ENCODE peak calls at places on chromosomes 1 and 21, in seven cellular contexts. Y is esophagus squamous epithelium; P is neural progenitor cell; V is H4; D is stimulated activated CD8-positive, alpha-beta memory T cell treated with anti-CD3 and anti-CD28 coated beads, Interleukin-7, amount 100 ng/mL, for 1 hour; R is dorsolateral prefrontal cortex; J is right atrium auricular region. Z is an unnamed sample.

GRCh38 chr1:169711469-169712308 is at the start of gene SELL:
- DNase-seq in P (peak; percentile 71), Y (no peak), R (no peak), D (peak; percentile 60), J (peak; percentile 72), V (peak; percentile 76), Z (peak; percentile 0)

GRCh38 chr21:23017989-23018388 is 2019.8 kb downstream of the NCAM2 start:
- DNase-seq in Y (no peak), V (no peak), J (no peak), R (no peak), P (no peak), D (no peak), Z (no peak)

GRCh38 chr1:87202922-87203655 is 125.6 kb upstream of the LMO4 start:
- DNase-seq in J (no peak), D (no peak), Y (no peak), R (no peak), V (no peak), P (no peak), Z (no peak)

GRCh38 chr1:108569097-108569728 is 9.3 kb downstream of the EEIG2 start:
- DNase-seq in P (no peak), J (no peak), R (no peak), D (no peak), Y (no peak), V (no peak), Z (no peak)

GRCh38 chr1:143574891-143575520 is 396.8 kb downstream of the FAM72C start:
- DNase-seq in V (no peak), P (no peak), Y (no peak), J (no peak), D (no peak), R (no peak), Z (no peak)

GRCh38 chr1:67838180-67838912 is 5.1 kb upstream of the GNG12 start:
- DNase-seq in D (no peak), Y (no peak), R (no peak), J (no peak), P (no peak), V (peak; percentile 29), Z (no peak)

GRCh38 chr1:54980528-54981241 is at the start of gene TMEM61:
- DNase-seq in D (no peak), P (peak; percentile 66), R (no peak), Y (no peak), J (no peak), V (no peak), Z (no peak)

GRCh38 chr21:38470762-38471161 is 27.5 kb downstream of the ERG start:
- DNase-seq in J (no peak), V (peak; percentile 54), R (no peak), D (no peak), P (no peak), Y (no peak), Z (no peak)

GRCh38 chr21:16572032-16572431 is 842.2 kb downstream of the USP25 start:
- DNase-seq in J (no peak), Y (no peak), D (no peak), R (no peak), V (no peak), P (no peak), Z (no peak)

GRCh38 chr1:14320986-14321385 is 277.5 kb upstream of the KAZN start:
- DNase-seq in D (no peak), P (no peak), Y (no peak), V (no peak), J (no peak), R (no peak), Z (no peak)

GRCh38 chr1:37031419-37031818 is 2.9 kb downstream of the GRIK3 start:
- DNase-seq in R (no peak), V (no peak), D (no peak), Y (no peak), J (no peak), P (no peak), Z (no peak)

GRCh38 chr21:36718951-36719501 is 20.1 kb downstream of the SIM2 start:
- DNase-seq in R (peak; percentile 67), J (no peak), P (no peak), V (peak; percentile 80), Y (no peak), D (no peak), Z (no peak)

GRCh38 chr1:234727018-234727757 is 117.2 kb upstream of the IRF2BP2 start:
- DNase-seq in J (no peak), R (no peak), V (no peak), D (no peak), P (peak; percentile 37), Y (no peak), Z (no peak)

GRCh38 chr1:9406111-9406510 is 113.4 kb downstream of the SPSB1 start:
- DNase-seq in R (no peak), P (no peak), V (no peak), D (no peak), Y (no peak), J (no peak), Z (no peak)

GRCh38 chr1:3069491-3070303 is 694 bp downstream of the PRDM16 start:
- DNase-seq in P (peak; percentile 88), R (peak; percentile 38), J (no peak), V (peak; percentile 55), Y (no peak), D (no peak), Z (peak; percentile 0)

GRCh38 chr1:204331275-204331674 is 28.5 kb downstream of the PLEKHA6 start:
- DNase-seq in P (no peak), J (no peak), R (no peak), V (no peak), D (no peak), Y (no peak), Z (no peak)

GRCh38 chr21:32359719-32360260 is 33.0 kb downstream of the URB1 start:
- DNase-seq in R (no peak), J (no peak), D (no peak), Y (no peak), P (no peak), V (no peak), Z (no peak)

GRCh38 chr1:33332357-33332789 is 11.5 kb upstream of the A3GALT2 start:
- DNase-seq in P (no peak), R (no peak), D (no peak), J (no peak), V (no peak), Y (no peak), Z (no peak)

GRCh38 chr1:54791880-54792522 is 9.1 kb downstream of the TTC22 start:
- DNase-seq in J (no peak), P (peak; percentile 73), D (peak; percentile 12), R (no peak), V (peak; percentile 34), Y (no peak), Z (peak; percentile 13)

GRCh38 chr1:54564312-54565112 is 16.5 kb downstream of the ACOT11 start:
- DNase-seq in V (no peak), J (no peak), D (no peak), Y (no peak), P (no peak), R (no peak), Z (peak; percentile 92)

GRCh38 chr1:238484121-238484520 is 593.4 kb upstream of the ZP4 start:
- DNase-seq in R (no peak), Y (no peak), P (no peak), D (no peak), V (no peak), J (no peak), Z (no peak)

GRCh38 chr1:201826830-201827229 is 2.1 kb upstream of the IPO9 start:
- DNase-seq in J (no peak), Y (no peak), P (peak; percentile 53), R (no peak), D (no peak), V (no peak), Z (no peak)

GRCh38 chr1:216847385-216848036 is 124.3 kb upstream of the ESRRG start:
- DNase-seq in R (no peak), Y (no peak), P (no peak), V (no peak), J (no peak), D (no peak), Z (no peak)

Z was measured in NCI-H748 treated with DMSO at 0.1 percent for 48 hours.